ENCODE peak calls at places on chromosomes 3 and 15, in four cellular contexts. One of them, this sample, is unnamed.

GRCh38 chr15:95558131-95558530 is 772.4 kb upstream of the NR2F2 start:
- DNase-seq in NCI-H524: no peak
- DNase-seq in T-helper 17 cell: no peak
- DNase-seq in HL-60: no peak
- DNase-seq in this sample: no peak

GRCh38 chr3:126883241-126883640 is 99.7 kb upstream of the PLXNA1 start:
- DNase-seq in NCI-H524: no peak
- DNase-seq in T-helper 17 cell: no peak
- DNase-seq in HL-60: no peak
- DNase-seq in this sample: no peak

GRCh38 chr3:141063831-141064230 is 12.7 kb downstream of the SPSB4 start:
- DNase-seq in NCI-H524: no peak
- DNase-seq in T-helper 17 cell: no peak
- DNase-seq in HL-60: no peak
- DNase-seq in this sample: no peak

GRCh38 chr3:128665362-128666021 is 14.9 kb upstream of the RPN1 start:
- DNase-seq in NCI-H524: no peak
- DNase-seq in T-helper 17 cell: no peak
- DNase-seq in HL-60: no peak
- DNase-seq in this sample: no peak

GRCh38 chr3:115323380-115323779 is 176.3 kb upstream of the ZBTB20 start:
- DNase-seq in NCI-H524: no peak
- DNase-seq in T-helper 17 cell: no peak
- DNase-seq in HL-60: no peak
- DNase-seq in this sample: no peak

GRCh38 chr3:23071306-23071705 is 131.8 kb upstream of the UBE2E2 start:
- DNase-seq in NCI-H524: peak
- DNase-seq in T-helper 17 cell: no peak
- DNase-seq in HL-60: no peak
- DNase-seq in this sample: no peak

GRCh38 chr15:45254405-45255293 is 2.6 kb downstream of the SLC28A2 start:
- DNase-seq in NCI-H524: no peak
- DNase-seq in T-helper 17 cell: no peak
- DNase-seq in HL-60: no peak
- DNase-seq in this sample: no peak

GRCh38 chr3:195909294-195909644 is 918 bp upstream of the TNK2 start:
- DNase-seq in NCI-H524: peak
- DNase-seq in T-helper 17 cell: no peak
- DNase-seq in HL-60: no peak
- DNase-seq in this sample: no peak

GRCh38 chr15:79195802-79196201 is 86.7 kb upstream of the ANKRD34C start:
- DNase-seq in NCI-H524: no peak
- DNase-seq in T-helper 17 cell: no peak
- DNase-seq in HL-60: no peak
- DNase-seq in this sample: no peak

GRCh38 chr3:158244274-158244673 is 134.4 kb downstream of the RSRC1 start:
- DNase-seq in NCI-H524: no peak
- DNase-seq in T-helper 17 cell: no peak
- DNase-seq in HL-60: no peak
- DNase-seq in this sample: no peak

GRCh38 chr3:129491794-129492193 is 36.6 kb upstream of the RHO start:
- DNase-seq in NCI-H524: no peak
- DNase-seq in T-helper 17 cell: no peak
- DNase-seq in HL-60: no peak
- DNase-seq in this sample: no peak

GRCh38 chr3:34646911-34647465 is 848.6 kb downstream of the PDCD6IP start:
- DNase-seq in NCI-H524: peak
- DNase-seq in T-helper 17 cell: no peak
- DNase-seq in HL-60: no peak
- DNase-seq in this sample: no peak

GRCh38 chr3:10007126-10007782 is 19.0 kb upstream of the FANCD2 start:
- DNase-seq in NCI-H524: no peak
- DNase-seq in T-helper 17 cell: no peak
- DNase-seq in HL-60: no peak
- DNase-seq in this sample: no peak

GRCh38 chr3:122219242-122219872 is 35.9 kb downstream of the CASR start:
- DNase-seq in NCI-H524: no peak
- DNase-seq in T-helper 17 cell: no peak
- DNase-seq in HL-60: no peak
- DNase-seq in this sample: no peak

GRCh38 chr3:143820466-143821221 is 27.6 kb downstream of the SLC9A9 start:
- DNase-seq in NCI-H524: no peak
- DNase-seq in T-helper 17 cell: no peak
- DNase-seq in HL-60: no peak
- DNase-seq in this sample: no peak

GRCh38 chr3:38497026-38497425 is 886 bp downstream of the EXOG start:
- DNase-seq in NCI-H524: peak
- DNase-seq in T-helper 17 cell: no peak
- DNase-seq in HL-60: no peak
- DNase-seq in this sample: no peak

GRCh38 chr3:151402349-151402748 is 17.8 kb upstream of the P2RY12 start:
- DNase-seq in NCI-H524: peak
- DNase-seq in T-helper 17 cell: no peak
- DNase-seq in HL-60: no peak
- DNase-seq in this sample: no peak

GRCh38 chr15:27249046-27249722 is 278.2 kb downstream of the GABRG3 start:
- DNase-seq in NCI-H524: peak
- DNase-seq in T-helper 17 cell: no peak
- DNase-seq in HL-60: no peak
- DNase-seq in this sample: no peak

GRCh38 chr3:128484404-128485282 is 8.4 kb downstream of the GATA2 start:
- DNase-seq in NCI-H524: no peak
- DNase-seq in T-helper 17 cell: no peak
- DNase-seq in HL-60: no peak
- DNase-seq in this sample: no peak

GRCh38 chr3:189883113-189883753 is 237.5 kb downstream of the P3H2 start:
- DNase-seq in NCI-H524: no peak
- DNase-seq in T-helper 17 cell: no peak
- DNase-seq in HL-60: no peak
- DNase-seq in this sample: no peak

GRCh38 chr3:187000711-187001151 is 70.4 kb downstream of the ST6GAL1 start:
- DNase-seq in NCI-H524: no peak
- DNase-seq in T-helper 17 cell: no peak
- DNase-seq in HL-60: no peak
- DNase-seq in this sample: peak

GRCh38 chr3:182732232-182733015 is 60.9 kb upstream of the ATP11B start:
- DNase-seq in NCI-H524: no peak
- DNase-seq in T-helper 17 cell: no peak
- DNase-seq in HL-60: no peak
- DNase-seq in this sample: no peak

GRCh38 chr3:147113293-147114045 is 292.9 kb downstream of the ZIC4 start:
- DNase-seq in NCI-H524: no peak
- DNase-seq in T-helper 17 cell: no peak
- DNase-seq in HL-60: no peak
- DNase-seq in this sample: no peak

GRCh38 chr3:133412511-133413165 is 12.8 kb downstream of the BFSP2 start:
- DNase-seq in NCI-H524: no peak
- DNase-seq in T-helper 17 cell: no peak
- DNase-seq in HL-60: no peak
- DNase-seq in this sample: no peak

GRCh38 chr3:132555316-132556035 is 41.6 kb upstream of the ACKR4 start:
- DNase-seq in NCI-H524: peak
- DNase-seq in T-helper 17 cell: no peak
- DNase-seq in HL-60: no peak
- DNase-seq in this sample: no peak

This sample was measured in activated B cell treated with CpG ODN at 0.5 μM for 24 hours.